ENCODE peak calls at places on chromosomes 5 and 9, in six cellular contexts. R, V, G, P, Q and E are unnamed samples.

GRCh38 chr9:115786321-115786720 is 367.3 kb upstream of the PAPPA start:
- DNase-seq in P (no peak), R (no peak), G (no peak), Q (no peak), V (no peak), E (no peak)

GRCh38 chr5:19927919-19928318 is 60.1 kb downstream of the CDH18 start:
- DNase-seq in V (no peak), G (no peak), P (no peak), Q (no peak), R (no peak), E (no peak)

GRCh38 chr5:1232780-1233179 is 7.6 kb downstream of the SLC6A18 start:
- DNase-seq in G (no peak), R (no peak), P (no peak), Q (no peak), V (no peak), E (no peak)

GRCh38 chr9:85248514-85249312 is 493.0 kb downstream of the AGTPBP1 start:
- DNase-seq in P (peak; percentile 10), Q (no peak), R (no peak), V (no peak), G (no peak), E (no peak)

GRCh38 chr9:92728831-92729734 is 35.5 kb downstream of the BICD2 start:
- DNase-seq in Q (no peak), V (no peak), R (no peak), G (no peak), P (no peak), E (peak; percentile 56)

GRCh38 chr9:20353529-20353928 is 268.8 kb downstream of the MLLT3 start:
- DNase-seq in V (no peak), Q (peak; percentile 57), R (no peak), P (no peak), G (no peak), E (no peak)

GRCh38 chr5:139390639-139391569 is 1.2 kb upstream of the MZB1 start:
- DNase-seq in R (no peak), Q (no peak), P (no peak), V (no peak), G (no peak), E (no peak)

GRCh38 chr5:135046661-135047346 is 12.8 kb upstream of the PITX1 start:
- DNase-seq in Q (no peak), V (peak; percentile 9), G (no peak), P (no peak), R (no peak), E (no peak)

GRCh38 chr5:158718738-158719505 is 380.8 kb downstream of the EBF1 start:
- DNase-seq in Q (no peak), G (no peak), V (no peak), P (no peak), R (no peak), E (no peak)

GRCh38 chr9:84858373-84858772 is 188.8 kb downstream of the NTRK2 start:
- DNase-seq in Q (no peak), V (no peak), P (no peak), R (no peak), G (no peak), E (no peak)

GRCh38 chr5:81537905-81538535 is 144.1 kb upstream of the ACOT12 start:
- DNase-seq in P (no peak), V (no peak), R (no peak), Q (no peak), G (no peak), E (no peak)

GRCh38 chr9:630817-631216 is 210.7 kb upstream of the DMRT1 start:
- DNase-seq in Q (no peak), P (no peak), R (no peak), V (no peak), G (no peak), E (no peak)

GRCh38 chr9:69195019-69195418 is 20.9 kb downstream of the TJP2 start:
- DNase-seq in G (no peak), R (no peak), Q (no peak), V (no peak), P (no peak), E (no peak)

GRCh38 chr5:51053361-51053760 is 329.9 kb upstream of the ISL1 start:
- DNase-seq in G (no peak), P (no peak), Q (no peak), R (no peak), V (no peak), E (no peak)

GRCh38 chr9:76662476-76663281 is 101.6 kb upstream of the PCA3 start:
- DNase-seq in V (no peak), P (no peak), Q (no peak), R (no peak), G (peak; percentile 74), E (no peak)

GRCh38 chr9:120442280-120442597 is 137.7 kb downstream of the CDK5RAP2 start:
- DNase-seq in V (no peak), P (no peak), Q (no peak), G (no peak), R (no peak), E (no peak)

GRCh38 chr9:91720746-91721705 is 229.0 kb downstream of the ROR2 start:
- DNase-seq in R (no peak), V (no peak), G (no peak), P (no peak), Q (no peak), E (no peak)

GRCh38 chr5:153551537-153552079 is 61.1 kb downstream of the GRIA1 start:
- DNase-seq in V (no peak), Q (no peak), P (peak; percentile 61), R (no peak), G (peak; percentile 92), E (no peak)

GRCh38 chr9:112615584-112616271 is 102.2 kb downstream of the INIP start:
- DNase-seq in R (no peak), V (no peak), Q (no peak), P (no peak), G (no peak), E (no peak)

GRCh38 chr5:119082691-119083090 is 11.8 kb downstream of the DMXL1 start:
- DNase-seq in R (no peak), P (no peak), Q (no peak), G (no peak), V (no peak), E (no peak)

GRCh38 chr9:37379835-37380234 is 42.7 kb upstream of the GRHPR start:
- DNase-seq in P (no peak), R (no peak), Q (no peak), V (no peak), G (no peak), E (no peak)

GRCh38 chr9:37382982-37383357 is 39.5 kb upstream of the GRHPR start:
- DNase-seq in R (no peak), Q (no peak), G (no peak), P (no peak), V (no peak), E (no peak)

GRCh38 chr9:37380570-37380969 is 41.9 kb upstream of the GRHPR start:
- DNase-seq in V (no peak), G (no peak), P (no peak), Q (no peak), R (no peak), E (no peak)

GRCh38 chr9:37382161-37382981 is 40.1 kb upstream of the GRHPR start:
- DNase-seq in R (no peak), P (no peak), G (no peak), V (no peak), Q (no peak), E (no peak)

GRCh38 chr9:37381094-37381741 is 41.3 kb upstream of the GRHPR start:
- DNase-seq in V (no peak), G (no peak), R (no peak), P (no peak), Q (no peak), E (no peak)
- H3K27ac ChIP-seq in V (no peak overlapping the region), G (no peak overlapping the region), R (no peak overlapping the region), P (no peak overlapping the region), Q (no peak overlapping the region), E (no peak overlapping the region)

GRCh38 chr9:33377089-33377715 is 25.2 kb downstream of the AQP7 start:
- DNase-seq in G (no peak), Q (no peak), V (no peak), P (no peak), R (no peak), E (no peak)

GRCh38 chr9:33380390-33381094 is 21.8 kb downstream of the AQP7 start:
- DNase-seq in P (peak; percentile 27), V (no peak), G (no peak), R (no peak), Q (no peak), E (no peak)

GRCh38 chr9:33381231-33381791 is 21.1 kb downstream of the AQP7 start:
- DNase-seq in G (no peak), R (no peak), Q (no peak), P (no peak), V (no peak), E (no peak)

GRCh38 chr9:33378121-33378795 is 24.1 kb downstream of the AQP7 start:
- DNase-seq in G (no peak), V (no peak), P (no peak), Q (no peak), R (no peak), E (no peak)

DNA sequence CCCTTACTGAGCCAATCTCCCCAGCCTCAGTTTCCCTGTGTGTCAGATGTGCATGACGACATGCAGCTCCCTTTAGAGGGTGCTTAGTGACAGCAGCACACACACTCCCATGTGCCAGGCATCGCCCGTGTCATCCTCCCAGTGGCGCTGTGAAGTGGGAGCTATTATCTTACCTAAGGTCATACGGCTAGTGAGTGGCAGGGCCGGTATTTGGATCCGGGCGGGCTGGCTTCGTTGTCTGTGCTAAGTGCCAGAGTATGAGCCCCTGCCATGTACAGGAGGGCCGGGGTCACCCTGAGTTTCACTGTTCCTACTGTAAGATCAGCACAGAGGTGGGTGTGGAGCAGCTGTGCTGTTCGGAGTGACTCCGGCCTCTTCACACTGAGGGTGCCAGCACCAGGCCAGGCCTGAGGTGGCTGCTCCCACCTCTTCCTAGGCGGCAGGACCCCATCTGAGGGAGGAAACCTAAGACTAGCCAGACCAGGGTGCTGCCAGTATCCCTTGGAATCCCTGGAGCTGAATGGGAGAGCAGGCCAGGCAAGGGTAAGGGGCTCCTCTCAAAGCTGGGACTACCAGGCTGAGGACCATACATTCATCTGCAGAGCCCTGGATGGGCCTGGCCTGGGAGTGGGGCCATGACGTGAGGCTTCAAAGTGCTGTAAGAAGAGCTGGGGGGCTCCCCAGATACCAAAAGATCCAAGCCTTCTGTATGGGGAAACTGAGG is 22.5 kb downstream of the AQP7 start:
- DNase-seq in Q (no peak), G (no peak), V (no peak), P (no peak), R (no peak), E (no peak)
- H3K27ac ChIP-seq in Q (no peak overlapping the region), G (no peak overlapping the region), V (no peak overlapping the region), P (no peak overlapping the region), R (no peak overlapping the region), E (no peak overlapping the region)

GRCh38 chr5:161400583-161400982 is 145.9 kb downstream of the GABRB2 start:
- DNase-seq in R (no peak), Q (peak; percentile 85), V (no peak), G (no peak), P (no peak), E (no peak)

GRCh38 chr5:161406880-161407279 is 139.6 kb downstream of the GABRB2 start:
- DNase-seq in P (no peak), R (no peak), G (no peak), Q (no peak), V (no peak), E (no peak)

GRCh38 chr5:161399996-161400562 is 146.4 kb downstream of the GABRB2 start:
- DNase-seq in Q (peak; percentile 47), R (no peak), P (no peak), G (no peak), V (no peak), E (no peak)

GRCh38 chr5:161403996-161404395 is 142.5 kb downstream of the GABRB2 start:
- DNase-seq in R (no peak), G (no peak), Q (no peak), P (no peak), V (no peak), E (no peak)

GRCh38 chr5:161403121-161403520 is 143.4 kb downstream of the GABRB2 start:
- DNase-seq in V (no peak), P (no peak), Q (no peak), G (no peak), R (no peak), E (no peak)
- H3K27ac ChIP-seq in V (no peak overlapping the region), P (no peak overlapping the region), Q (no peak overlapping the region), G (no peak overlapping the region), R (peak overlapping the region; percentile 29), E (no peak overlapping the region)

GRCh38 chr9:98222885-98223640 is 30.6 kb upstream of the CORO2A start:
- DNase-seq in Q (peak; percentile 27), P (peak; percentile 79), R (no peak), G (peak; percentile 32), V (no peak), E (no peak)
- H3K27ac ChIP-seq in Q (no peak overlapping the region), P (peak overlapping the region; percentile 82), R (no peak overlapping the region), G (peak overlapping the region; percentile 75), V (peak overlapping the region; percentile 49), E (no peak overlapping the region)